ENCODE peak calls at places on chromosomes 4 and X, in four cellular contexts. Z, K, U and V are unnamed samples.
A peak's percentile ranks its signal among the peaks of the same experiment; 100 is the strongest.

GRCh38 chr4:80732010-80732409 is 298.5 kb upstream of the BMP3 start:
- DNase-seq in Z (no peak), K (no peak), U (no peak), V (no peak)

GRCh38 chr4:8320386-8320750 is 50.8 kb downstream of the HTRA3 start:
- DNase-seq in Z (no peak), K (peak; percentile 60), U (peak; percentile 22), V (peak; percentile 54)

GRCh38 chrX:17608898-17609297 is 128.4 kb upstream of the SCML1 start:
- DNase-seq in Z (no peak), K (no peak), U (no peak), V (no peak)

GRCh38 chr4:2064276-2064991 is 5.3 kb downstream of the NAT8L start:
- DNase-seq in Z (no peak), K (no peak), U (peak; percentile 75), V (no peak)

GRCh38 chr4:73053974-73054480 is 15.5 kb downstream of the COX18 start:
- DNase-seq in Z (no peak), K (no peak), U (no peak), V (no peak)

GRCh38 chr4:7415927-7416686 is 18.6 kb downstream of the PSAPL1 start:
- DNase-seq in Z (no peak), K (peak; percentile 13), U (peak; percentile 20), V (no peak)

GRCh38 chr4:32519060-32519459 is 1798.9 kb downstream of the PCDH7 start:
- DNase-seq in Z (no peak), K (no peak), U (no peak), V (no peak)

GRCh38 chr4:15833801-15834200 is 55.7 kb downstream of the CD38 start:
- DNase-seq in Z (no peak), K (no peak), U (no peak), V (no peak)

GRCh38 chr4:1983846-1984405 is 24.8 kb downstream of the NELFA start:
- DNase-seq in Z (no peak), K (no peak), U (no peak), V (no peak)

GRCh38 chrX:14027031-14027430 is 2.7 kb downstream of the GEMIN8 start:
- DNase-seq in Z (no peak), K (no peak), U (no peak), V (no peak)

GRCh38 chr4:154658680-154659402 is 46.4 kb upstream of the FGG start:
- DNase-seq in Z (no peak), K (no peak), U (no peak), V (no peak)

GRCh38 chrX:108217877-108218276 is 126.3 kb downstream of the ATG4A start:
- DNase-seq in Z (no peak), K (no peak), U (no peak), V (no peak)

GRCh38 chr4:53281438-53281837 is 84.4 kb downstream of the SCFD2 start:
- DNase-seq in Z (no peak), K (no peak), U (no peak), V (no peak)

GRCh38 chr4:78609580-78609979 is 58.0 kb downstream of the ANXA3 start:
- DNase-seq in Z (no peak), K (no peak), U (no peak), V (no peak)

GRCh38 chr4:51835854-51836253 is 7.1 kb upstream of the DCUN1D4 start:
- DNase-seq in Z (no peak), K (no peak), U (no peak), V (no peak)

GRCh38 chrX:253451-254297 is 27.5 kb upstream of the PLCXD1 start:
- DNase-seq in Z (no peak), K (no peak), U (peak; percentile 24), V (no peak)

GRCh38 chrX:150229030-150229429 is 134.1 kb upstream of the MAMLD1 start:
- DNase-seq in Z (no peak), K (no peak), U (no peak), V (no peak)

GRCh38 chrX:109959356-109959871 is 43.5 kb upstream of the TMEM164 start:
- DNase-seq in Z (no peak), K (no peak), U (no peak), V (no peak)

DNA sequence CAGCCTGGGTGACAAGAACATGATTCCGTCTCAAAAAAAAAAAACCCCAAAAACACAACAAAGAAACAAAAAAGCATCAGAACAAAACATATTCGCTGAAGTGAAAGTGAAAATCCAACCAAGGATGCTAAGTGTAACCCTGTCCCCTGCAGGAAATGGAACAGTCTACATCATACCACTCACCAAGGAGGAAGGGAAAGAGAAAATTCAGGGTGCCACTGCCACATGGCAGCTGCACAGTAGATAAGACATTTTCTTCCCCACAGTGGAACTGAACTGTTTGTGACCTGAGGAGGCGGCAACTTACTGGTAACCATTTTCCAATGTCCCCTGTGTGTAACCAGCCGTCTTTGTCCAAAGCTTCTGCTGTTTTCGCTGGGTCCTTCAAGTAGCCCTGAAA is 28.2 kb upstream of the CENPU start:
- DNase-seq in Z (no peak), K (no peak), U (no peak), V (no peak)
- H3K4me1 ChIP-seq in Z (no peaks in the 10 kb centered on the region), K (no peaks in the 10 kb centered on the region), U (peaks cover 5% of the 10 kb centered on the region), V (no peaks in the 10 kb centered on the region)

GRCh38 chr4:180565856-180566431 is 1677.3 kb upstream of the TENM3 start:
- DNase-seq in Z (no peak), K (no peak), U (no peak), V (no peak)
- H3K9me3 ChIP-seq in Z (no peaks in the 10 kb centered on the region), K (no peaks in the 10 kb centered on the region), U (no peaks in the 10 kb centered on the region), V (no peaks in the 10 kb centered on the region)

GRCh38 chr4:115927382-115927781 is 814.0 kb upstream of the NDST4 start:
- DNase-seq in Z (no peak), K (no peak), U (no peak), V (no peak)

DNA sequence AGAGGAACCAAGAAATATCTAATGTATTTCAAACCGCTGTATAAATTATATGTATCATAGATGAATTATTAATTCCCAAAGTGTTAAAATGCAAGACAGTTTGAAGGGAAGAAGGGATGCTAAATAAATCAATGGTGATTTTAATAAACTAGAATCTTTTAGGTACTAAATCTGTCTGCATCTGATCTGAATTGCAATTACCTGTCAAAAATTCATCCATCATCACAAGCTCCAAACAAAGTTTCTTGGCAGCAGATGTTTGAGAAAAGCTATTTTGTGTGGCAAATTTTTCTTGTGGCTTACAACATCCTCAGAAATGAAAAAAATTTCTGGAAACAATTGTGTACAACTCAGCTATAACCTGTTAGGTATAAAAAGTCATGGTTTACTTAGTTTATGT is 816.0 kb upstream of the NDST4 start:
- DNase-seq in Z (no peak), K (no peak), U (no peak), V (no peak)
- H3K4me1 ChIP-seq in Z (no peaks in the 10 kb centered on the region), K (no peaks in the 10 kb centered on the region), U (no peaks in the 10 kb centered on the region), V (no peaks in the 10 kb centered on the region)

GRCh38 chr4:5908836-5909235 is 15.9 kb upstream of the CRMP1 start:
- DNase-seq in Z (no peak), K (no peak), U (no peak), V (no peak)
- H3K9me3 ChIP-seq in Z (no peaks in the 10 kb centered on the region), K (no peaks in the 10 kb centered on the region), U (peaks cover 32% of the 10 kb centered on the region), V (no peaks in the 10 kb centered on the region)

GRCh38 chrX:72122621-72123275 is 9.0 kb downstream of the RTL5 start:
- DNase-seq in Z (no peak), K (no peak), U (no peak), V (no peak)
- H3K4me1 ChIP-seq in Z (no peaks in the 10 kb centered on the region), K (peaks cover 4% of the 10 kb centered on the region), U (peaks cover 38% of the 10 kb centered on the region), V (no peaks in the 10 kb centered on the region)

GRCh38 chr4:445410-445809 is 53.5 kb downstream of the ZNF721 start:
- DNase-seq in Z (no peak), K (no peak), U (no peak), V (no peak)
- H3K9me3 ChIP-seq in Z (peaks cover 75% of the 10 kb centered on the region), K (peaks cover 99% of the 10 kb centered on the region), U (peaks cover 100% of the 10 kb centered on the region), V (peaks cover 13% of the 10 kb centered on the region)